ENCODE peak calls at places on chromosomes 11 and 22, in nine cellular contexts. U is HTR-8/SVneo, F is amniotic stem cell, W is sigmoid colon, R is HEK293T, S is DMS79 treated with DMSO at 0.1 percent for 48 hours, H is NCI-H460, N is GDM1, Z is NCI-H2171. A is an unnamed sample.

GRCh38 chr11:75582935-75583709 is 21.1 kb downstream of the SERPINH1 start:
- DNase-seq in H (peak), U (peak), S (peak), N (peak), R (peak), Z (peak), F (peak), W (peak), A (peak)

GRCh38 chr11:35178862-35179261 is 39.9 kb downstream of the CD44 start:
- DNase-seq in Z (no peak), H (no peak), W (no peak), N (no peak), F (no peak), S (no peak), U (no peak), R (no peak), A (no peak)

GRCh38 chr22:32480238-32480637 is 5.6 kb downstream of the FBXO7 start:
- DNase-seq in W (no peak), S (no peak), F (no peak), Z (no peak), N (no peak), H (no peak), U (no peak), R (no peak), A (no peak)

GRCh38 chr11:17593466-17594245 is 46.6 kb downstream of the OTOG start:
- DNase-seq in U (no peak), S (no peak), R (no peak), N (no peak), F (no peak), H (no peak), W (peak), Z (no peak), A (no peak)

GRCh38 chr11:12439615-12440014 is 62.2 kb downstream of the PARVA start:
- DNase-seq in F (no peak), N (no peak), R (no peak), U (no peak), W (no peak), H (no peak), Z (no peak), S (no peak), A (no peak)

GRCh38 chr11:93444671-93445073 is 98.5 kb downstream of the SMCO4 start:
- DNase-seq in F (no peak), U (no peak), H (no peak), S (no peak), N (no peak), R (no peak), Z (no peak), W (no peak), A (peak)

GRCh38 chr11:62883677-62884076 is 3.0 kb downstream of the SLC3A2 start:
- DNase-seq in Z (no peak), U (no peak), S (no peak), F (no peak), R (no peak), W (no peak), N (no peak), H (no peak), A (no peak)

GRCh38 chr11:106021181-106021966 is 666 bp downstream of the MSANTD4 start:
- DNase-seq in Z (no peak), H (no peak), S (no peak), N (no peak), U (peak), F (no peak), R (no peak), W (no peak), A (peak)

GRCh38 chr11:128146926-128147605 is 440.3 kb downstream of the ETS1 start:
- DNase-seq in F (no peak), H (no peak), W (no peak), R (no peak), Z (no peak), U (no peak), N (no peak), S (no peak), A (no peak)

GRCh38 chr22:29623059-29623458 is 19.6 kb downstream of the NF2 start:
- DNase-seq in U (no peak), Z (no peak), R (no peak), W (no peak), H (no peak), S (no peak), F (no peak), N (no peak), A (no peak)

GRCh38 chr22:47401976-47402770 is 639.7 kb downstream of the TBC1D22A start:
- DNase-seq in N (no peak), H (no peak), Z (no peak), S (no peak), W (no peak), R (no peak), U (no peak), F (no peak), A (peak)

GRCh38 chr11:61098778-61099177 is 3.5 kb upstream of the CD5 start:
- DNase-seq in F (no peak), U (no peak), N (no peak), S (no peak), Z (no peak), W (no peak), H (no peak), R (no peak), A (no peak)

GRCh38 chr11:113587318-113587739 is 112.1 kb upstream of the DRD2 start:
- DNase-seq in W (no peak), R (no peak), F (no peak), N (no peak), Z (no peak), U (peak), H (no peak), S (no peak), A (peak)

GRCh38 chr22:38304526-38304925 is 12.7 kb downstream of the CSNK1E start:
- DNase-seq in Z (no peak), F (no peak), W (no peak), N (no peak), U (no peak), H (no peak), R (no peak), S (no peak), A (no peak)

GRCh38 chr11:66277475-66278391 is at the start of gene CNIH2:
- DNase-seq in F (no peak), U (peak), N (peak), Z (no peak), R (peak), W (no peak), S (peak), H (no peak), A (peak)

GRCh38 chr11:67409261-67409666 is 5.4 kb downstream of the TBC1D10C start:
- DNase-seq in N (peak), S (no peak), H (no peak), U (no peak), W (no peak), F (no peak), R (no peak), Z (no peak), A (no peak)

GRCh38 chr22:22921575-22921974 is 34.0 kb downstream of the IGLL5 start:
- DNase-seq in S (no peak), U (no peak), N (no peak), H (no peak), Z (no peak), F (no peak), W (no peak), R (no peak), A (no peak)

GRCh38 chr22:20268350-20269012 is 363 bp upstream of the RTN4R start:
- DNase-seq in S (peak), N (peak), H (peak), U (no peak), R (peak), F (peak), Z (peak), W (no peak), A (peak)

GRCh38 chr11:57703341-57703740 is 8.7 kb downstream of the MED19 start:
- DNase-seq in N (no peak), S (no peak), H (no peak), W (no peak), F (no peak), R (no peak), U (no peak), Z (no peak), A (no peak)

GRCh38 chr11:33808228-33808828 is 34.0 kb upstream of the FBXO3 start:
- DNase-seq in R (peak), F (peak), N (peak), W (peak), U (peak), Z (peak), S (peak), H (peak), A (peak)

GRCh38 chr11:17473071-17473744 is 3.4 kb downstream of the ABCC8 start:
- DNase-seq in N (no peak), F (no peak), S (no peak), W (no peak), U (peak), H (peak), Z (peak), R (peak), A (peak)

GRCh38 chr11:111978028-111978771 is 41.1 kb downstream of the DIXDC1 start:
- DNase-seq in S (no peak), Z (no peak), W (peak), U (peak), H (no peak), R (peak), F (peak), N (no peak), A (peak)

GRCh38 chr11:20397281-20397680 is 9.8 kb downstream of the PRMT3 start:
- DNase-seq in U (peak), S (peak), N (peak), Z (no peak), W (no peak), F (peak), H (peak), R (peak), A (peak)

GRCh38 chr11:43779306-43779705 is 98.8 kb downstream of the HSD17B12 start:
- DNase-seq in S (no peak), F (no peak), Z (no peak), N (no peak), H (no peak), R (no peak), W (no peak), U (no peak), A (no peak)

GRCh38 chr11:134276396-134277175 is 407 bp downstream of the GLB1L3 start:
- DNase-seq in H (no peak), Z (no peak), W (no peak), R (no peak), F (no peak), S (peak), N (no peak), U (no peak), A (no peak)

GRCh38 chr11:36354221-36355003 is 58.3 kb downstream of the PRR5L start:
- DNase-seq in N (no peak), U (peak), W (no peak), H (no peak), Z (no peak), R (no peak), S (no peak), F (peak), A (no peak)

GRCh38 chr11:65442952-65443351 is 20.4 kb downstream of the NEAT1 start:
- DNase-seq in R (no peak), S (no peak), H (no peak), U (no peak), W (no peak), N (no peak), Z (no peak), F (no peak), A (no peak)

GRCh38 chr22:21841422-21841821 is 26.0 kb downstream of the MAPK1 start:
- DNase-seq in H (no peak), U (no peak), S (no peak), W (no peak), F (no peak), R (no peak), N (no peak), Z (no peak), A (no peak)

GRCh38 chr11:92607969-92608711 is 361.3 kb upstream of the MTNR1B start:
- DNase-seq in Z (no peak), F (no peak), W (no peak), R (no peak), N (no peak), S (no peak), U (no peak), H (no peak), A (no peak)

GRCh38 chr11:35334385-35335090 is 84.8 kb downstream of the SLC1A2 start:
- DNase-seq in F (no peak), H (no peak), U (no peak), S (no peak), R (no peak), Z (no peak), N (no peak), W (no peak), A (no peak)

A was measured in cardiac muscle cell.